ENCODE peak calls at places on chromosomes 16 and 17, in four cellular contexts. Q is H9, H is mesendoderm, B is H1. R is an unnamed sample.

GRCh38 chr16:14373901-14374300 is 256.2 kb downstream of the PARN start:
- DNase-seq in Q (no peak), H (no peak), B (no peak), R (no peak)

GRCh38 chr17:3843935-3844516 is 2.0 kb downstream of the NCBP3 start:
- DNase-seq in Q (peak; percentile 74), H (peak; percentile 81), B (no peak), R (no peak)

GRCh38 chr17:74712756-74713155 is at the start of gene CD300LF:
- DNase-seq in Q (no peak), H (no peak), B (no peak), R (no peak)

GRCh38 chr17:35486920-35487727 is 38.6 kb upstream of the SLFN13 start:
- DNase-seq in Q (no peak), H (no peak), B (no peak), R (peak; percentile 56)

GRCh38 chr16:56270828-56271227 is 79.5 kb downstream of the GNAO1 start:
- DNase-seq in Q (no peak), H (no peak), B (no peak), R (no peak)

GRCh38 chr16:83998091-83998490 is 30.0 kb downstream of the NECAB2 start:
- DNase-seq in Q (no peak), H (no peak), B (no peak), R (no peak)

GRCh38 chr16:66421891-66422290 is 5.2 kb upstream of the BEAN1 start:
- DNase-seq in Q (no peak), H (no peak), B (no peak), R (no peak)

GRCh38 chr16:76976101-76976500 is 214.9 kb upstream of the MON1B start:
- DNase-seq in Q (no peak), H (no peak), B (no peak), R (no peak)

GRCh38 chr17:14701901-14702300 is 401.0 kb downstream of the HS3ST3B1 start:
- DNase-seq in Q (no peak), H (no peak), B (no peak), R (no peak)

GRCh38 chr16:22614271-22614947 is 103.7 kb downstream of the NPIPB5 start:
- DNase-seq in Q (no peak), H (no peak), B (no peak), R (no peak)

GRCh38 chr16:82748026-82748425 is 121.3 kb downstream of the CDH13 start:
- DNase-seq in Q (no peak), H (no peak), B (no peak), R (peak; percentile 66)

GRCh38 chr17:12021604-12022003 is 927 bp downstream of the MAP2K4 start:
- DNase-seq in Q (no peak), H (no peak), B (no peak), R (no peak)

DNA sequence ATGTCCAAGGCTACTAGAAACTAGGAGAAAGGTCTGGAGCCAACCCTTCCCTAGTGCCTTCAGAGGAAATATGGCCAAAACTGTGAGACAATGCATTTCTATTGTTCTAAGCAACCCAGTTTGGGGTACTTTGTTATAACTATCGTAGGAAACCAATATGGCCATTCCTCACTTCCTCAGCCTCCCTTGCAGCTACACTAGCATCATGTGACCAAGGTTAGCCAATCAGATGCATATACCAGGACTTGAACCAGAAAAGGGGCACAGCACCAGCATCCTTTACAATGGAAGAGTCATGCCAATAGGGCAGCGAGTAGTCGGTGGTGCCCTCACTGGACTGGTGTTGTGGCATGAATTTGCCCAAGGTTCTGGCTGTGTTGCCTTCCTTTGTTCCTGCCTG is 464.0 kb downstream of the TMEM114 start:
- DNase-seq in Q (no peak), H (no peak), B (no peak), R (no peak)
- H4K5ac ChIP-seq in Q (no peak overlapping the region), H (no peak overlapping the region), B (no peak overlapping the region), R (no peak overlapping the region)

DNA sequence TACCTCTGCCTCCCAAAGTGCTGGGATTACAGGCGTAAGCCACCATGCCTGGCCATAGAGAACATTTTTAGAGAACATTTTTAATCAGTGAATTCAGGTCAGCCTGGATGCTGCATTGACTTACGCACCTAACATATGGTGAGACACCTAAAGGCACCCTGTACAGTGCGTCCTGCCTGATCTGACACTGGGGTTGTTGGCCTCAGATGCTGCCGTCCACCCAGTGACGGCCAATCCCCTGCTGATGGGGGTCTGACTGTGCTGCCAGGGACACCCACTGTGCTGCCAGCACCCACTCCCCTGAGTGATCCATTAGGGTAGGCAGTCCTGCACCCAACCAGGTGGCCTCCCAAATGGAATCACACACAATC is 38.5 kb downstream of the WNT3 start:
- DNase-seq in Q (no peak), H (no peak), B (no peak), R (no peak)
- H3K18ac ChIP-seq in Q (no peak overlapping the region), H (no peak overlapping the region), B (no peak overlapping the region), R (no peak overlapping the region)

GRCh38 chr16:85195884-85196816 is 83.9 kb upstream of the CIBAR2 start:
- DNase-seq in Q (no peak), H (no peak), B (no peak), R (no peak)

GRCh38 chr16:85196976-85197375 is 84.7 kb upstream of the CIBAR2 start:
- DNase-seq in Q (no peak), H (no peak), B (no peak), R (no peak)

GRCh38 chr16:85194528-85195270 is 82.4 kb upstream of the CIBAR2 start:
- DNase-seq in Q (no peak), H (no peak), B (no peak), R (no peak)

GRCh38 chr16:85193876-85194275 is 81.6 kb upstream of the CIBAR2 start:
- DNase-seq in Q (no peak), H (no peak), B (no peak), R (no peak)

GRCh38 chr16:85195271-85195647 is 83.0 kb upstream of the CIBAR2 start:
- DNase-seq in Q (no peak), H (no peak), B (no peak), R (no peak)
- H4K5ac ChIP-seq in Q (no peak overlapping the region), H (no peak overlapping the region), B (no peak overlapping the region), R (no peak overlapping the region)

DNA sequence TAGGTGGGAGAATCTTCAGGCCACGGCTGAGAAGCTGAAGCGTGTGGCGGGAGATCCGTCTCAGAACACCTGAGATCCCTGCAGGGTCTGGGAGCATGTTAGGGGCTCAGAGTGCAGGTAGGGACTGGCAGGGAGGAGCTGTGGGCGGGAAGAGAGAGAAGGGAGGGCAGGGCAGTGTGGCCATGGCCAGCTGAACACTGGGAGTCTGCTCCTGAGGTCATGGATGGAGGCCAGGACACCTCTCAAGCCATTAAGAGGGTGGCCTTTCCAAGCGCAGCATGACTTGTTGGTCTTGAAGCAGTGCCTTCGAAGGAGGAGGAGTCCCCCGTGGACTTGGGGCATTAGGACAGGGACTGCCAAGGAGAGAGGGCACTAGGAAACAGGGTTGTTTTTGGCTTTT is 23.7 kb downstream of the NAA60 start:
- DNase-seq in Q (no peak), H (no peak), B (no peak), R (no peak)
- H3K18ac ChIP-seq in Q (no peak overlapping the region), H (no peak overlapping the region), B (no peak overlapping the region), R (no peak overlapping the region)